ENCODE peak calls at places on chromosomes 11 and 22, in four cellular contexts. M is K562, Z is HepG2, G is GM12878. I is an unnamed sample.
A peak's percentile ranks its signal among the peaks of the same experiment; 100 is the strongest.

GRCh38 chr11:67418476-67419281 is 3.2 kb downstream of the CARNS1 start:
- DNase-seq in M (no peak), Z (no peak), G (no peak), I (no peak)

GRCh38 chr11:28383471-28383870 is 275.3 kb downstream of the METTL15 start:
- DNase-seq in M (no peak), Z (no peak), G (no peak), I (no peak)

GRCh38 chr22:17303840-17304779 is 65.2 kb upstream of the CECR2 start:
- DNase-seq in M (no peak), Z (no peak), G (peak; percentile 77), I (no peak)

GRCh38 chr11:105719073-105719846 is 109.4 kb downstream of the GRIA4 start:
- DNase-seq in M (no peak), Z (peak; percentile 49), G (peak; percentile 35), I (no peak)

GRCh38 chr11:46260161-46260560 is 17.3 kb upstream of the CREB3L1 start:
- DNase-seq in M (no peak), Z (no peak), G (no peak), I (no peak)

GRCh38 chr11:70467196-70468085 is 69.1 kb downstream of the CTTN start:
- DNase-seq in M (peak; percentile 66), Z (peak; percentile 33), G (peak; percentile 45), I (peak; percentile 84)

GRCh38 chr11:74686792-74687191 is 44.4 kb downstream of the CHRDL2 start:
- DNase-seq in M (no peak), Z (no peak), G (no peak), I (no peak)

GRCh38 chr11:2944953-2945756 is 15.9 kb upstream of the PHLDA2 start:
- DNase-seq in M (no peak), Z (no peak), G (no peak), I (peak; percentile 92)

GRCh38 chr11:17564687-17565042 is 17.6 kb downstream of the OTOG start:
- DNase-seq in M (peak; percentile 24), Z (no peak), G (no peak), I (peak; percentile 64)

GRCh38 chr11:34169664-34170063 is 64.2 kb downstream of the NAT10 start:
- DNase-seq in M (no peak), Z (no peak), G (no peak), I (no peak)

GRCh38 chr11:120413480-120413879 is 77.3 kb downstream of the ARHGEF12 start:
- DNase-seq in M (no peak), Z (no peak), G (no peak), I (no peak)

GRCh38 chr22:19970479-19971275 is 29.1 kb upstream of the TXNRD2 start:
- DNase-seq in M (peak; percentile 96), Z (peak; percentile 53), G (no peak), I (peak; percentile 77)

GRCh38 chr11:16080688-16081388 is 275.5 kb downstream of the SOX6 start:
- DNase-seq in M (no peak), Z (no peak), G (no peak), I (no peak)

DNA sequence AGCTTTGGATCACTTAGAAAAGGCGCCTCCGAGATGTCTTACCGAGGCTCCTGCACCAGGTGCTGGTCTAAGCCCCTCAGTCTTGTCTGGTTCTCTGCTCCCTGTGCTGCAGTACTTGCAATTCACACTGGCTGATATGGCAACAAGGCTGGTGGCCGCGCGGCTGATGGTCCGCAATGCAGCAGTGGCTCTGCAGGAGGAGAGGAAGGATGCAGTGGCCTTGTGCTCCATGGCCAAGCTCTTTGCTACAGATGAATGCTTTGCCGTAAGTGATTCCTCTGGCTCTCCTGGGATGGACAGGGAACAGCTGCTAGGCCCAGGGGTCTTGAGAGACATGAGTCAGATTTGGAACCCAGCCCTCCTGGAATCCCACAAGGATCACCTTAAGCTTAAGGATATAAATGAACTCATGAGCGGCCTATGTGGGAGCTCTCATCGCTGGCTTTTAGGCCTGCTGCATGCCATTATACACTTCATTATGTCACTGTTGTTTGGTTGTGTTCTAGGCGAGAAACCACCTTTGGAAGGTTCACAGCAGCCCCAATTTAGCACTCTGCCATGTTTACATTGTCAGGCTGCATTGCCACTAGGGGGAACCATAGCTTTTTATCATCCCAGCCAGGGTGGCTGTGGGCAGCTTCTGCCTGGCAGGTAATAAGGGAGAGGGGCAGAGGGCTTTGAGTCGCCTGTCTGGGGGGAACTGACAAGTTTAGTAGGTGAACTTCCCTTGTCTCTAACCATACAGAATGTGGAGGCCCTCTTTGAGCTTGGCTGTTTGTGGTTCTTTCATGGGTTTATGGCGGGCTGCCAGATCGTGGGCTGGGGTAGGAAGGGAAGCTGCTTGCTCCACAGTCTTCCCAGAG is 8.5 kb downstream of the ACAD8 start:
- DNase-seq in M (peak; percentile 51), Z (peak; percentile 20), G (no peak), I (peak; percentile 84)
- TF ChIP-seq JUNB in M (no peak), Z (no peak), G (no peak), I (no peak)

DNA sequence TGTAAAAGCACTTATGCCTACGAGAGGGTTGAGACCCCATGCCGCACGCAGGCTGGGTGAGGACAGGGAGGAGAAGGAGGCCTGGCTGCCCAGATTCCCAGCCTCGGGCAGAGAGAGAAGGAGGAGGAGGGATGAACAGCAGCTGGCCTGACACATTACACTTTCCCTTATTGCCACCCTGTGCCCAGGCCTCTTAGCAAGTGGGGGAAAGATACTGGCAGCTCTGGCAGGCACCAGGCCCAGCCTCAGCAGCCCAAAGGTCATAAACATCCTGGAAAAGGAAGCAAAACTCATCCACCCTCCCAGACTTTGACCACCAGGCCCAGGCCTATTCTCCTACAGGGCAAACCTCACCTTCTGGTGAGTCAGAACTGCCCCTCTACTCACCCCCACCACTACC is 4.7 kb downstream of the PLAAT3 start:
- DNase-seq in M (no peak), Z (no peak), G (no peak), I (no peak)
- TF ChIP-seq POLR2AphosphoS5 in M (no peak), Z (no peak), G (no peak), I (no peak)

GRCh38 chr11:130555251-130555841 is 106.9 kb downstream of the ADAMTS15 start:
- DNase-seq in M (no peak), Z (no peak), G (no peak), I (no peak)

GRCh38 chr11:130554241-130555055 is 106.0 kb downstream of the ADAMTS15 start:
- DNase-seq in M (no peak), Z (no peak), G (no peak), I (no peak)

GRCh38 chr11:130551388-130551787 is 102.9 kb downstream of the ADAMTS15 start:
- DNase-seq in M (no peak), Z (no peak), G (no peak), I (no peak)

GRCh38 chr11:130550984-130551383 is 102.5 kb downstream of the ADAMTS15 start:
- DNase-seq in M (no peak), Z (no peak), G (no peak), I (no peak)

DNA sequence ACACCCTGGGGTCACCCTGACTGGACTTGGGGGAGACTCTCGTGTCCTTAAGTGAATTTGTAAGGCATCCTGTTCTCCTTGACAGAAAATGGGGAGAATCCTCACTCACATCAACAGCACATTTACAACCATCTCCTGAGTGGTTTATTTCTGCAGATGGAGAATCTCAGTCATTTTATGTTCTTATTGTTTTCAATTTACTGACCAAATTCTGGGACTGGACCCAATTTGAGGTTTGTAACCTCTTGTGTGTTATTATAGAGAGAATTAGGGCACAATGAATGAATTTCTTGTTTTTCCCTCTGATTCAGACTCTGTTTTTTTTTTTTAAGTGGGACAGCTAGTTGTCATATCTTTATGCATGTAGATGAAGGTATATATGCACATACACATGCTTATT is 104.9 kb downstream of the ADAMTS15 start:
- DNase-seq in M (no peak), Z (no peak), G (no peak), I (no peak)
- TF ChIP-seq JUNB in M (no peak), Z (no peak), G (no peak), I (no peak)

GRCh38 chr22:27284314-27284713 is 517.2 kb downstream of the MN1 start:
- DNase-seq in M (no peak), Z (no peak), G (no peak), I (no peak)
- TF ChIP-seq POLR2AphosphoS5 in M (no peak), Z (no peak), G (no peak), I (no peak)

GRCh38 chr11:107769189-107769588 is 57.3 kb upstream of the SLN start:
- DNase-seq in M (peak; percentile 18), Z (peak; percentile 7), G (no peak), I (no peak)
- TF ChIP-seq JUNB in M (no peak), Z (no peak), G (no peak), I (no peak)

DNA sequence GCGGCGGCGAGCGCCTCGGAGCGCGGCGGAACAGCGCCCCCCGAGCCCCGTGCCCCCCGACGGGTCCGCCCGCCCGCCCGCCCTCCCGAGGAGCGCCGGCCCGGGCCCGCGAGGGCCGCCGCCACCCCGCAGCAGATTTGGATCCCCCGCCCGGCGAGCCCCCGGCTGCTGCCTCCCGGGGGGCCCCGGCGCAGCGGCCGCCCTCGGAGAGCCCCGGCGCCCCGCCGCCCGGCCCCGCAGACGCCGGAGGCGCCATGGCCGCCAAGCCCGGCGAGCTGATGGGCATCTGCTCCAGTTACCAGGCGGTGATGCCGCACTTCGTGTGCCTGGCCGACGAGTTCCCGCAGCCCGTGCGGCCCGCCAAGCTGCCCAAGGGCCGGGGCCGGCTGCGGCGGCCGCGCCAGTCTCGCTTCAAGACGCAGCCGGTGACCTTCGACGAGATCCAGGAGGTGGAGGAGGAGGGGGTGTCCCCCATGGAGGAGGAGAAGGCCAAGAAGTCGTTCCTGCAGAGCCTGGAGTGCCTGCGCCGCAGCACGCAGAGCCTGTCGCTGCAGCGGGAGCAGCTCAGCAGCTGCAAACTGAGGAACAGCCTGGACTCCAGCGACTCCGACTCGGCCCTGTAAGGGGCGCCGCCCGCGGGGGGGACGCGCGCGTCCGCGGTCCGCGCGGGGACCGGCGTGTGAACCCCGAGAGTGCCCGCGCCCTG is 367 bp downstream of the C11orf96 start:
- DNase-seq in M (peak; percentile 51), Z (no peak), G (no peak), I (peak; percentile 48)
- TF ChIP-seq POLR2AphosphoS5 in M (no peak), Z (no peak), G (no peak), I (no peak)

GRCh38 chr22:23705358-23705757 is 14.5 kb downstream of the RGL4 start:
- DNase-seq in M (no peak), Z (no peak), G (no peak), I (no peak)
- TF ChIP-seq JUNB in M (no peak), Z (no peak), G (peak; percentile 46), I (no peak)

DNA sequence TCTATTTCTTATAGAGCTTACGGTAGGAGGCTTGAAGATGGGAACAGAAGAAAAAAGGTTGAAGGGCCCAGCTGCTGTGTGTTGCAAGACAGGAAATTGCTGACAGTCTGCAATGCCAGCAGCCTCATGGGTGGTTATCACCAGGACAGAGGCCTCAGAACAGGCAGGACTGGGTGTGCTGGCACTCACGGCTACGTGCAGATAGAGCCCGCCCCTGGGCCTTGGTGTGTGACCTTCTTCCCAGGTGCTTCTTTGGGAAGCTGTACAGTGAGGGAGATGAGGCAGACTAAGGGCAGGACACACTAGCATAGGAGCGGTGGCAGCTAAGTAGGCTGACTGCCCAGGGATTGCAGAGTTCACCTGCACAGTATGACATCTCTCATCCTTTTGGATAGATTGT is 12.6 kb downstream of the PRAME start:
- DNase-seq in M (peak; percentile 56), Z (no peak), G (no peak), I (no peak)
- TF ChIP-seq POLR2AphosphoS5 in M (no peak), Z (no peak), G (no peak), I (no peak)

GRCh38 chr11:119148855-119149370 is at the start of gene ABCG4:
- DNase-seq in M (no peak), Z (no peak), G (no peak), I (peak; percentile 70)
- TF ChIP-seq JUNB in M (no peak), Z (no peak), G (no peak), I (no peak)